ENCODE peak calls at places on chromosomes 11 and 22, in four cellular contexts. S is cardiac muscle cell, O is stomach, B is HCT116. V is an unnamed sample.

GRCh38 chr11:59611570-59612565 is 3.7 kb downstream of the OSBP start:
- DNase-seq in S (no peak), B (no peak), O (peak; percentile 71), V (no peak)

GRCh38 chr11:18522388-18522787 is 4.4 kb downstream of the TSG101 start:
- DNase-seq in O (no peak), S (peak; percentile 15), B (no peak), V (no peak)

GRCh38 chr22:37154925-37155712 is 5.4 kb upstream of the IL2RB start:
- DNase-seq in B (peak; percentile 38), O (no peak), S (peak; percentile 33), V (no peak)

GRCh38 chr22:41557401-41558240 is 3.2 kb upstream of the CSDC2 start:
- DNase-seq in B (no peak), O (peak; percentile 78), S (peak; percentile 97), V (peak; percentile 47)

GRCh38 chr11:5665746-5666395 is 19.0 kb downstream of the TRIM5 start:
- DNase-seq in B (no peak), S (no peak), O (no peak), V (no peak)

GRCh38 chr11:109015283-109015682 is 350.4 kb downstream of the DDX10 start:
- DNase-seq in S (peak; percentile 66), B (no peak), O (no peak), V (no peak)

GRCh38 chr11:17556999-17557398 is 9.9 kb downstream of the OTOG start:
- DNase-seq in B (no peak), O (no peak), S (no peak), V (no peak)

GRCh38 chr22:25282671-25283561 is 63.5 kb downstream of the CRYBB2 start:
- DNase-seq in S (no peak), O (no peak), B (no peak), V (no peak)

GRCh38 chr11:112255075-112255739 is 5.5 kb downstream of the PLET1 start:
- DNase-seq in O (no peak), B (no peak), S (peak; percentile 84), V (no peak)

GRCh38 chr11:75254326-75254725 is 13.8 kb downstream of the TPBGL start:
- DNase-seq in O (no peak), S (no peak), B (no peak), V (no peak)

GRCh38 chr11:78646564-78647185 is 72.0 kb upstream of the NARS2 start:
- DNase-seq in S (peak; percentile 53), B (peak; percentile 49), O (peak; percentile 72), V (peak; percentile 44)

GRCh38 chr11:1834132-1834610 is 619 bp upstream of the SYT8 start:
- DNase-seq in S (no peak), B (peak; percentile 74), O (peak; percentile 94), V (no peak)

GRCh38 chr11:79493555-79494171 is 52.8 kb upstream of the TENM4 start:
- DNase-seq in O (peak; percentile 72), B (peak; percentile 19), S (peak; percentile 73), V (peak; percentile 70)

GRCh38 chr22:19970031-19970478 is 28.4 kb upstream of the TXNRD2 start:
- DNase-seq in S (no peak), B (no peak), O (no peak), V (no peak)

GRCh38 chr11:65489706-65490310 is 9.0 kb upstream of the MALAT1 start:
- DNase-seq in S (peak; percentile 56), B (no peak), O (peak; percentile 48), V (no peak)

GRCh38 chr22:22748297-22748743 is 103.9 kb downstream of the GGTLC2 start:
- DNase-seq in B (no peak), S (peak; percentile 74), O (peak; percentile 64), V (peak; percentile 15)

GRCh38 chr22:38018938-38019827 is 34.8 kb upstream of the SOX10 start:
- DNase-seq in S (no peak), O (no peak), B (no peak), V (no peak)

GRCh38 chr22:49600891-49601431 is 226.7 kb downstream of the BRD1 start:
- DNase-seq in S (no peak), B (no peak), O (no peak), V (no peak)

GRCh38 chr11:121582296-121582695 is 129.5 kb upstream of the SORL1-AS1 start:
- DNase-seq in O (no peak), S (no peak), B (no peak), V (no peak)
- H3K4me3 ChIP-seq in O (no peak overlapping the region), S (no peak overlapping the region), B (no peak overlapping the region), V (no peak overlapping the region)

DNA sequence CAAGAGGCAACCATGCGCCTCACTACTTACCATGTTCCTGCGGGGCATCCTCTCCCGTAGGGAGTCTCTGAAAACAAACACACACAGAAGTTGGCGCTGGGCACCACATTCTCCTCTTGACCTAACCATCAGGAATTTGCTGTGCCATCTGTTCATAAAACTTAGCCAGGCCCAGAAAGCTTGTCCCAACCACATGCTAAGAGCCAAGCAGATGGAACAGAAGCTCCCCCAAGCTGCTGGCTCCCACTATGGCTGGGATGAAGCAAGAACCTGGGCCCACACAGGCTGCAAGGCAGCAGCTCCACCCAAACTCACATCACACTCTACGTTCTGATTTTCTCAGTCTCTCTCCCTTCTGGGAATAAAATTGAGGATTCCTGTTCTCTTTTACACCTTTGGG is 17.4 kb downstream of the HPS4 start:
- DNase-seq in S (no peak), O (no peak), B (no peak), V (no peak)
- H3K36me3 ChIP-seq in S (peaks cover 57% of the 10 kb centered on the region), O (peaks cover 100% of the 10 kb centered on the region), B (peaks cover 52% of the 10 kb centered on the region), V (peaks cover 79% of the 10 kb centered on the region)

DNA sequence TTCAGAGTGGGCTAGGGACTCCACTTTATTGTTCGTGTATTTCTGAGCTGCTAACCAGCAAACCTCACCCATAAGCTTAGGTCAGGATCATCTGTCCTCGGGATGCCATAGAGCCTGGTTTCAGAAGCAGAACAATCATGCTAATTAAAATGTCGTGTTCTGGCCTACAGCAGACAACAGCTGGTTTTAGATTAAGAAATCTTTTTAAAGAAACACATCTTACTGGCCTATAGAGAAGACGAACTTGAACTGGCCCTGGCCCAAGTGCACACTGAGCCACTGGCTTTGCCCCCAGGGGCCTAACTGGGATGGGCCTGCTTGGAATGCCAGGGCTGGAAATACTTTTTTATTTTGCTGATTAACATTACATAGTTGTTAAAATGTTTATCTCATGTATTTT is 63.2 kb downstream of the ALX4 start:
- DNase-seq in S (peak; percentile 77), B (no peak), O (no peak), V (peak; percentile 30)
- H3K4me1 ChIP-seq in S (peaks cover 40% of the 10 kb centered on the region), B (peaks cover 10% of the 10 kb centered on the region), O (no peaks in the 10 kb centered on the region), V (peaks cover 23% of the 10 kb centered on the region)

GRCh38 chr11:126307706-126308105 is 3.8 kb downstream of the DCPS start:
- DNase-seq in S (peak; percentile 76), B (no peak), O (no peak), V (peak; percentile 81)

GRCh38 chr11:126304457-126305072 is 705 bp downstream of the DCPS start:
- DNase-seq in S (no peak), O (no peak), B (no peak), V (no peak)

GRCh38 chr11:126308271-126308671 is 4.4 kb downstream of the DCPS start:
- DNase-seq in B (no peak), O (no peak), S (no peak), V (peak; percentile 60)

GRCh38 chr11:126303623-126304456 is at the start of gene DCPS:
- DNase-seq in B (peak; percentile 79), S (peak; percentile 95), O (peak; percentile 92), V (peak; percentile 91)

GRCh38 chr11:126305699-126306098 is 1.8 kb downstream of the DCPS start:
- DNase-seq in S (no peak), B (no peak), O (no peak), V (no peak)
- H3K4me3 ChIP-seq in S (no peak overlapping the region), B (no peak overlapping the region), O (no peak overlapping the region), V (no peak overlapping the region)

GRCh38 chr11:73099512-73100266 is 42.4 kb downstream of the FCHSD2 start:
- DNase-seq in B (no peak), S (no peak), O (no peak), V (no peak)
- H3K36me3 ChIP-seq in B (no peaks in the 10 kb centered on the region), S (no peaks in the 10 kb centered on the region), O (no peaks in the 10 kb centered on the region), V (no peaks in the 10 kb centered on the region)

GRCh38 chr11:63918576-63919171 is 1.7 kb upstream of the RCOR2 start:
- DNase-seq in S (peak; percentile 43), B (no peak), O (no peak), V (no peak)
- H3K4me1 ChIP-seq in S (peaks cover 40% of the 10 kb centered on the region), B (peaks cover 30% of the 10 kb centered on the region), O (peaks cover 57% of the 10 kb centered on the region), V (peaks cover 26% of the 10 kb centered on the region)

GRCh38 chr22:46081831-46082210 is 68.5 kb upstream of the PPARA start:
- DNase-seq in O (peak; percentile 38), S (no peak), B (no peak), V (no peak)
- H3K4me3 ChIP-seq in O (peak overlapping the region; percentile 59), S (no peak overlapping the region), B (peak overlapping the region; percentile 60), V (no peak overlapping the region)

GRCh38 chr22:46815132-46815531 is 52.7 kb downstream of the TBC1D22A start:
- DNase-seq in O (peak; percentile 73), B (no peak), S (no peak), V (no peak)

GRCh38 chr22:46815559-46815895 is 53.1 kb downstream of the TBC1D22A start:
- DNase-seq in O (no peak), B (no peak), S (no peak), V (no peak)

GRCh38 chr22:46812034-46812605 is 49.7 kb downstream of the TBC1D22A start:
- DNase-seq in S (no peak), O (peak; percentile 21), B (no peak), V (no peak)

GRCh38 chr22:46812786-46813185 is 50.3 kb downstream of the TBC1D22A start:
- DNase-seq in B (no peak), O (no peak), S (no peak), V (no peak)

GRCh38 chr22:46813816-46814597 is 51.6 kb downstream of the TBC1D22A start:
- DNase-seq in B (no peak), S (peak; percentile 72), O (peak; percentile 54), V (no peak)
- H3K36me3 ChIP-seq in B (no peaks in the 10 kb centered on the region), S (no peaks in the 10 kb centered on the region), O (peaks cover 24% of the 10 kb centered on the region), V (no peaks in the 10 kb centered on the region)

DNA sequence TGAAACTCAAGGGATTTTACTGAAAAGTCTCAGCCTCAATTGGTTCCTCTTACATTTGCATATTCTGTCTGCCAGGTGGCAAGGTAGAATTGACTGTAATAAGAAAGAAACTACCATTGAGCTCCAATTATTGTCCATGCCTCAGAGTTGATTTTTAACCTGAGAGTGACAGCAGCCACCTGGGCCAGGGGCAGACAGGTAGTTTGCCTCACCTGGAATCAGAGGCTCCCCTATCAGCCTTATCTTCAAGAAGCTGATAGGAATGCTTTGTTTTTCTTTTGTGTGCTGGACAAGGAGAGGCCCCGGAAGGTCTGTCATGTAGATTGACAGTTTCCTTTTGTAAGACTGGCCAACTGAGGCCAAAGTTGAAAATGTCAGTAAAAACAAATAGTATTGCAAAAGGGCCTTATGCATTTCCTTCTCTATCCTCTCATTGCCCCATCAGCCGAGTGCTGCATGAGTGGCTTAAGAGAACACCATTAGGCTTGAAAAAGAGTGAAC is 34.1 kb downstream of the CD44 start:
- DNase-seq in S (peak; percentile 85), B (no peak), O (peak; percentile 34), V (no peak)
- H3K4me1 ChIP-seq in S (peaks cover 20% of the 10 kb centered on the region), B (peaks cover 70% of the 10 kb centered on the region), O (peaks cover 42% of the 10 kb centered on the region), V (no peaks in the 10 kb centered on the region)

DNA sequence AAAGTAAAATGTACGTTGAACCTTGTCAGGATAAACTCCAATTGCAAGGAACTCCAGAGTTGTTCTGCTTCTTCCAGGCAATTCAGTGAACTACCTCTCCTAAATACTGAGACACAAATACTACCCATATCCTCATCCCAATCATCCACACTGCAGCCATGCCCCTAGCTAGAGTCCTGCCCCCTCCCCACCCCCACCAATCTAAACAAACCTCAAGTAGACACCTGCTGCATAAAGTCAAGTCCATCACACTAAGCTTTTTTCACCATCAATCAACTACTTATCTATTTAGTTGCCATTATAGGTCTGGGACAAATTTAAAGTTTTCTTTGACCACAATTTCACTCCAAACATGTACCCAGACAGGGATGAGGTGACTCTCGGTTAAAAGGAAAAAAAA is 93.2 kb upstream of the APOA1 start:
- DNase-seq in S (no peak), O (no peak), B (no peak), V (no peak)
- H3K4me3 ChIP-seq in S (no peak overlapping the region), O (peak overlapping the region; percentile 31), B (no peak overlapping the region), V (no peak overlapping the region)

V was measured in HAP-1.